ENCODE peak calls at places on chromosome 11, in five cellular contexts. D is tibial artery, E is OCI-LY7, N is GM12865, Y is BJ. Q is an unnamed sample.

GRCh38 chr11:27678242-27678641 is 22.0 kb downstream of the BDNF start:
- DNase-seq in N (no peak), E (no peak), Y (no peak), D (no peak), Q (no peak)

GRCh38 chr11:134272381-134273316 is 3.5 kb upstream of the GLB1L3 start:
- DNase-seq in E (no peak), N (no peak), Y (no peak), D (no peak), Q (no peak)

GRCh38 chr11:92304271-92304670 is 79.7 kb downstream of the FAT3 start:
- DNase-seq in Y (no peak), N (no peak), E (no peak), D (no peak), Q (no peak)

GRCh38 chr11:66936326-66936725 is 21.9 kb downstream of the PC start:
- DNase-seq in E (no peak), N (no peak), D (no peak), Y (peak; percentile 70), Q (no peak)

GRCh38 chr11:130580372-130580771 is 131.9 kb downstream of the ADAMTS15 start:
- DNase-seq in D (no peak), N (no peak), E (no peak), Y (peak; percentile 65), Q (no peak)

GRCh38 chr11:128544625-128545024 is 42.7 kb downstream of the ETS1 start:
- DNase-seq in D (no peak), N (no peak), E (no peak), Y (no peak), Q (no peak)

GRCh38 chr11:66221726-66222236 is 46.7 kb upstream of the RAB1B start:
- DNase-seq in N (peak; percentile 69), D (peak; percentile 65), E (no peak), Y (no peak), Q (no peak)

GRCh38 chr11:2672553-2673249 is 27.1 kb downstream of the KCNQ1OT1 start:
- DNase-seq in E (no peak), D (peak; percentile 33), N (no peak), Y (no peak), Q (no peak)

GRCh38 chr11:111157571-111157970 is 88.0 kb upstream of the POU2AF2 start:
- DNase-seq in D (no peak), N (no peak), Y (no peak), E (no peak), Q (no peak)
- H3K4me3 ChIP-seq in D (no peak overlapping the region), N (no peak overlapping the region), Y (no peak overlapping the region), E (no peak overlapping the region), Q (no peak overlapping the region)

DNA sequence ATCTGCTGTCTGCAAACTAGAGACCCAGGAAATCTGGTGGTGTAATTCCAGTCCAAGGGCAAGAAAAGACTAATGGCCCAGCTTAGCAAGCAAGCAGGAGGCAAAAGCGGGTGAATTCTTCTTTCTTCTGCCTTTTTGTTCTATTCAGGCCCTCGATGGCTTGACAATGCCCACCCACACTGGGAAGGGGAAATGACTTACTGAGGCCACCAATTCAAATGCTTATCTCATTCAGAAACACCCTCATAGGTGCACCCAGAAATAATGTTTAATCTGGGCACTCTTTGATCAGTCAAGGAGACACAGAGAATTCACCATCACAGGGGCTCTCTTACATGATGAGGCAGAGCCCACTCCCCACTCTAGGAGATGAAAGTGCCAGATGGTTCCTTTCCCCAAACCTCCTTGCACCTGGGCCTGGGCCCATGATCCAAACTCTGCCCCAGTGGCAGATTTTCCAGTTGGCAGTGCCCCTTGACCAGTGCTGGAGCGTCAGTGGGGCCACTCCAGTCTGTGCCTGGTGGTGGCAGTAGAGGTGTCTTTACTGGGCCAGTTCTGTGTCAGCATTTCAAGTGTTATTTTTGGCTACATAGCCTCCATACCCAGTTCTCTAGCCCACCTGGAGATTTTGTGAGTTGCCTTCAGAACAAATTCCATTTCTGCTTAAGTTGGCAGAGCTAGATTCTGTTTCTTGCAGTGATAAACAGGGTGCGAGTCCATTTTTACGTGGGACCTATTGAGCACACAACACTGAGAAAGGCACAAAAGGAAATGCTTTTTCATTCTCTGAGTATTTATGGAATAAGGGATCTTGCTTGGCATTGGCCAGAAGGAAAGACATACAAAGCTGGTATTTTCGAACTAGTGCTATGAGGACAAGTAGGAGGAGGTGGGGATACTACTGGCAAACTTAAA is 7.5 kb downstream of the ELMOD1 start:
- DNase-seq in E (peak; percentile 6), Y (no peak), N (peak; percentile 32), D (no peak), Q (no peak)
- TF ChIP-seq CTCF in E (peak; percentile 68), Y (peak; percentile 45), N (peak; percentile 53), D (no peak), Q (peak; percentile 66)

GRCh38 chr11:124753207-124753606 is 1.2 kb upstream of the VSIG2 start:
- DNase-seq in E (no peak), N (no peak), Y (no peak), D (no peak), Q (no peak)

GRCh38 chr11:124754710-124755109 is 2.7 kb upstream of the VSIG2 start:
- DNase-seq in N (no peak), D (no peak), E (no peak), Y (no peak), Q (no peak)

GRCh38 chr11:124752471-124753100 is 531 bp upstream of the VSIG2 start:
- DNase-seq in E (no peak), N (no peak), Y (no peak), D (no peak), Q (no peak)

GRCh38 chr11:124754309-124754708 is 2.3 kb upstream of the VSIG2 start:
- DNase-seq in Y (no peak), N (no peak), E (no peak), D (no peak), Q (no peak)

GRCh38 chr11:124753624-124754023 is 1.6 kb upstream of the VSIG2 start:
- DNase-seq in N (no peak), E (no peak), D (no peak), Y (no peak), Q (no peak)
- H3K4me3 ChIP-seq in N (no peak overlapping the region), E (no peak overlapping the region), D (no peak overlapping the region), Y (no peak overlapping the region), Q (no peak overlapping the region)

DNA sequence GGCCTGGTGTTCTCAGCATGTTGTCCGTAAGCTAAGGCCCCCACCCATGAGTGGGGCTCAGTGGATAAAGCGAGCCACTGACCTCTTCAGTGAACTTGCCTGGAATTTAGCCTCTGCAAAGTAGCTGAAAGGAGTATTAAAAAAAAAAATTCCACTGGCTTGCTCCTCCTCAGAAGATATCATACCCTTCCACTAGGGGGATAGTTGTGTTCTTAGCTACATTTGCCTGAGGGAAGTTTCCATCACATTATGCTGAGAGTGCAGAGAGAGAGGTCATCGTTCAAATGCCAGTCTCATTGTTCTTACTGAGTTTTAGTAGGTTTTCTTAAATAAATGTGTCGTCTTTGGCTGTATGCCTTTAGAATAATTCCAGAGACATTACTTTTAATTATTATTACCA is 879.7 kb downstream of the JRKL start:
- DNase-seq in E (no peak), N (peak; percentile 8), Y (no peak), D (no peak), Q (no peak)
- TF ChIP-seq CTCF in E (peak; percentile 41), N (peak; percentile 6), Y (no peak), D (no peak), Q (peak; percentile 43)

GRCh38 chr11:31779268-31779879 is 31.7 kb downstream of the PAX6 start:
- DNase-seq in E (no peak), D (no peak), Y (no peak), N (no peak), Q (no peak)
- H3K4me3 ChIP-seq in E (no peak overlapping the region), D (no peak overlapping the region), Y (no peak overlapping the region), N (no peak overlapping the region), Q (no peak overlapping the region)

GRCh38 chr11:16860632-16861031 is 122.2 kb downstream of the C11orf58 start:
- DNase-seq in D (no peak), Y (no peak), E (no peak), N (no peak), Q (no peak)
- TF ChIP-seq CTCF in D (no peak), Y (no peak), E (no peak), N (no peak), Q (no peak)

GRCh38 chr11:125519865-125520834 is 24.1 kb upstream of the FEZ1 start:
- DNase-seq in Y (no peak), D (no peak), E (no peak), N (no peak), Q (no peak)

GRCh38 chr11:125515102-125515439 is 19.0 kb upstream of the FEZ1 start:
- DNase-seq in Y (no peak), D (no peak), E (no peak), N (no peak), Q (no peak)

GRCh38 chr11:125516266-125516665 is 20.2 kb upstream of the FEZ1 start:
- DNase-seq in E (no peak), Y (no peak), D (no peak), N (no peak), Q (no peak)

GRCh38 chr11:125514336-125515101 is 18.5 kb upstream of the FEZ1 start:
- DNase-seq in E (peak; percentile 40), Y (no peak), D (no peak), N (peak; percentile 89), Q (no peak)

GRCh38 chr11:125517116-125517804 is 21.2 kb upstream of the FEZ1 start:
- DNase-seq in N (peak; percentile 64), Y (no peak), D (no peak), E (no peak), Q (no peak)
- H3K4me3 ChIP-seq in N (no peak overlapping the region), Y (no peak overlapping the region), D (no peak overlapping the region), E (no peak overlapping the region), Q (no peak overlapping the region)

GRCh38 chr11:13965337-13965736 is 2.8 kb downstream of the SPON1 start:
- DNase-seq in E (no peak), N (no peak), Y (no peak), D (no peak), Q (no peak)
- TF ChIP-seq CTCF in E (no peak), N (no peak), Y (no peak), D (no peak), Q (peak; percentile 15)

DNA sequence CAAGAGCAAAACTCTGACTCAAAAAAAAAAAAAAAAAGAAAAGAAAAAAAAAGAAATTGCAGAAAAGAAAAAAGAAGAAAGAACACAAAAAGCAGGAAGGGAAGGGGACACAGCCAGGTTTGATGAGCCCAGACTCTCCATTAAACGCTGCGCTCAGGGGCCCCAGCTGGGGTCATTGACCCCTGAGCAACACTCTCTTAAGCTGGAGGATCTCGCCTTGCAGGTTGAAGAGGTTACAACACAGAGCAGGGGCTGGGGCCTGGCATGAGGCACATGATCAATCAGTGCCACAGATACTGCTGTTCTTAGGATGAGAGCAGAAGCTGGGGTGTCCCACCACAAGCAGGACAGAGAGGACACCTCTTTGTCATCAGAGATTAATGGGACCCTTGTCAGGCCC is 7.8 kb downstream of the FGF3 start:
- DNase-seq in E (no peak), N (no peak), D (no peak), Y (no peak), Q (no peak)
- H3K4me3 ChIP-seq in E (no peak overlapping the region), N (no peak overlapping the region), D (no peak overlapping the region), Y (no peak overlapping the region), Q (no peak overlapping the region)